ENCODE peak calls at places on chromosomes 2 and 18, in five cellular contexts. Y is HCT116, X is upper lobe of left lung, K is prostate gland, T is K562. S is an unnamed sample.

GRCh38 chr18:48961547-48961946 is 10.8 kb upstream of the SMAD7 start:
- DNase-seq in Y (no peak), X (no peak), K (no peak), T (no peak), S (no peak)

GRCh38 chr2:129766594-129766993 is 212.9 kb upstream of the RAB6C start:
- DNase-seq in Y (no peak), X (no peak), K (no peak), T (no peak), S (no peak)

GRCh38 chr2:128488429-128488828 is 169.8 kb upstream of the HS6ST1 start:
- DNase-seq in Y (no peak), X (no peak), K (no peak), T (no peak), S (no peak)

GRCh38 chr2:2000018-2000733 is 255.9 kb upstream of the PXDN start:
- DNase-seq in Y (no peak), X (no peak), K (no peak), T (no peak), S (no peak)

GRCh38 chr2:85258194-85258605 is 69.6 kb downstream of the TGOLN2 start:
- DNase-seq in Y (no peak), X (no peak), K (no peak), T (no peak), S (no peak)

GRCh38 chr18:12411456-12411855 is 3.7 kb downstream of the PRELID3A start:
- DNase-seq in Y (no peak), X (no peak), K (no peak), T (no peak), S (no peak)

GRCh38 chr2:231541605-231542509 is 11.6 kb upstream of the NMUR1 start:
- DNase-seq in Y (no peak), X (no peak), K (no peak), T (no peak), S (no peak)

GRCh38 chr2:100632021-100632420 is 69.2 kb downstream of the PDCL3 start:
- DNase-seq in Y (no peak), X (no peak), K (no peak), T (no peak), S (no peak)

GRCh38 chr2:63056309-63057065 is 5.9 kb downstream of the OTX1 start:
- DNase-seq in Y (no peak), X (peak), K (no peak), T (no peak), S (no peak)

GRCh38 chr2:75523313-75524275 is 37.1 kb downstream of the EVA1A start:
- DNase-seq in Y (peak), X (no peak), K (no peak), T (no peak), S (no peak)

GRCh38 chr18:80253871-80254492 is 6.7 kb upstream of the PARD6G start:
- DNase-seq in Y (peak), X (peak), K (no peak), T (peak), S (no peak)

GRCh38 chr2:37688771-37689468 is 17.5 kb upstream of the CDC42EP3 start:
- DNase-seq in Y (no peak), X (no peak), K (peak), T (no peak), S (no peak)
- TF ChIP-seq POLR2AphosphoS5 in Y (no peak), X (no peak), K (peak), T (no peak), S (no peak)

GRCh38 chr2:121199281-121200010 is 85.6 kb downstream of the TFCP2L1 start:
- DNase-seq in Y (no peak), X (no peak), K (no peak), T (no peak), S (no peak)

GRCh38 chr2:121196132-121196848 is 88.7 kb downstream of the TFCP2L1 start:
- DNase-seq in Y (no peak), X (no peak), K (peak), T (no peak), S (no peak)

GRCh38 chr2:121196849-121197155 is 88.2 kb downstream of the TFCP2L1 start:
- DNase-seq in Y (no peak), X (no peak), K (no peak), T (no peak), S (no peak)

GRCh38 chr2:121200011-121200347 is 85.0 kb downstream of the TFCP2L1 start:
- DNase-seq in Y (no peak), X (no peak), K (no peak), T (no peak), S (no peak)

DNA sequence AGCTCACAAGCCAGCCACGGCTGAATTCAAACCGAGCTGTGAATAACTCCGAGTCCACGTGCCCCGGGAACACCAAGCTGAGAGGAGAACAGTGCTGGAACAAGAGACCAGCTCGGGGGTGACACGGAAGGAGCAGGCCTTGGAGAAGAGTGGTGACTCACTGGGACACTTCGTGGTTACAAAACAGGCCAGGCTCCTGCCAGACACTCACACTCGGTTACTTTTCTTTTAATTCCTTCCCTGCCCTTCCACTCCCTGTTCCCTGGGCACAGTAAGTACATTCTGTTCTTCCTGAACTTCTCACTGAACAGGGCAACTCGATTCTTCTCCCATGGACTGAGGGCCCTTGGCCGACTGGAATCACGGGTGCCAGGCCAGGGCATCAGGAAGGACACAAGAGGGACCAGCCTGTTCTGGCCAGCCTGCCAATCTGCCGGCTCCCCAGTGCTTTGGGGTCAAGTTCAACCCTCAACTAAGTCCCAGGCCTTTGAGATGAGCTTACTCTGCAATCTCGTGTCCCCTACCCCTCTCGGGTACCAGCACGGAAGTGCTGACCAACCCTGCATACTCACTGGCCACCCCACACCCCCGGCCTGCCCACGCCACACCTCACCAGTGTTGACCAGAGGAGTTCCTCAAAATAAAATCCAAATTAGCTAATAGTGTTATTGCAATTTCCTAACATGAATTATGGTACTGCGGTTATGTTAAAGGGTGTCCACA is 87.5 kb downstream of the TFCP2L1 start:
- DNase-seq in Y (no peak), X (peak), K (peak), T (no peak), S (no peak)
- TF ChIP-seq POLR2AphosphoS5 in Y (no peak), X (peak), K (peak), T (no peak), S (no peak)

DNA sequence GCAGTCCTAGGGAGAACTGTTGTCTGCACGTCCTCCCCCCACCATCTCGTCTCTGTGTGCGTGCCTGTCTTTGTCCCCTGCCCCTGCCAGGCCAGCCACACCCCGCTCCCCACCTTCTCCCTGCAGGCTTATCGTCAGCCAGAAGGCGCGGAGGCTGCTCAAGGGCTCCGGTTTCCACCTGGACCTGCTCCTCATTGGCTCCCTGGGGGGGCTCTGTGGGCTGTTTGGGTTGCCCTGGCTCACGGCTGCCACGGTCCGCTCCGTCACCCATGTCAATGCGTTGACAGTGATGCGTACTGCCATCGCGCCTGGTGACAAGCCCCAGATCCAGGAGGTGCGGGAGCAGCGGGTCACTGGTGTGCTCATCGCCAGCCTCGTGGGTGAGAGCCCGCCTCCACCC is 11.9 kb downstream of the SLC4A3 start:
- DNase-seq in Y (no peak), X (peak), K (no peak), T (peak), S (no peak)
- TF ChIP-seq POLR2AphosphoS5 in Y (no peak), X (no peak), K (no peak), T (no peak), S (no peak)

DNA sequence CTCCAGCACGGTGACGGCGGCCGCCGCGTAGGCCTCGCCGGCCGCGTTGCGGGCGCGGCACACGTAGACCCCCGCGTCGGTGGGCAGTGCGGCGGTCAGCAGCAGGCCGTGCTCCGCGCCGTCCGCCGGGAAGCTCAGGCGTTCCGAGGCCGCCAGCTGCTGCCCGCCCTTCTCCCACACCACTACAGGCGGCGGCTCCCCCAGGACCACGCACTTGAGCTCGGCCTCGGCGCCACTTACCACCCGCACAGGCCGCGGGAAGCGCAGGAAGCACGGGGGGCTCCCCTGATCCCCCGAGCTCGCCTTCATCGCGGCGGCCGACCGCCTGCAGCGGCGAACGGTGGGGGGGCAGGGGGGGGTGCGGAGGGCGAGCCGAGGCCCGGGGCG is 422 bp downstream of the OBSL1 start:
- DNase-seq in Y (no peak), X (peak), K (no peak), T (no peak), S (no peak)
- TF ChIP-seq POLR2AphosphoS5 in Y (no peak), X (no peak), K (no peak), T (no peak), S (no peak)

DNA sequence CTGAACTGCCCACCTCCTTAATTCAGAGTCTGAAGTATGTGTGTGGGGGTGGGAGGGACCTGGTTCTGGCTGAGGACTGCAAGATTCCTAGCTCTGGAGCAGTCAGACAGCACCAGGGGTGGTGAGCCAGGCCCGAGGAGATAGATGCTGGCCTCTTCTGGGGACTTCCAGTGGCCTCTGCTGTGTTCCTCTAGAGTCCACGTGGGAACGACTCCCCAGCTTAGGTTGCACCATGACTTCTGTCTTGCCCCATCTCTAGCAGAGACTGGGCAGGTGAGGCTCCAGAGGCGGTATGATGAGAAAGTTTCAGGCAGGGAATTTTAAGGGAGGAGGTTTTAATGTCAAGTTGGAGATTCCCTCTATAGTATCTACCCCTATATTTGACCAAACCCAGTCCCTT is 22.0 kb upstream of the RESP18 start:
- DNase-seq in Y (no peak), X (no peak), K (no peak), T (no peak), S (no peak)
- TF ChIP-seq POLR2AphosphoS5 in Y (no peak), X (no peak), K (no peak), T (no peak), S (no peak)

GRCh38 chr2:109322646-109323045 is 193.6 kb downstream of the SH3RF3 start:
- DNase-seq in Y (no peak), X (no peak), K (no peak), T (no peak), S (no peak)

GRCh38 chr2:109322111-109322510 is 193.1 kb downstream of the SH3RF3 start:
- DNase-seq in Y (no peak), X (no peak), K (peak), T (no peak), S (no peak)

GRCh38 chr2:109320195-109320935 is 191.4 kb downstream of the SH3RF3 start:
- DNase-seq in Y (no peak), X (no peak), K (no peak), T (no peak), S (no peak)

GRCh38 chr2:109318949-109319342 is 189.9 kb downstream of the SH3RF3 start:
- DNase-seq in Y (no peak), X (no peak), K (no peak), T (no peak), S (no peak)

DNA sequence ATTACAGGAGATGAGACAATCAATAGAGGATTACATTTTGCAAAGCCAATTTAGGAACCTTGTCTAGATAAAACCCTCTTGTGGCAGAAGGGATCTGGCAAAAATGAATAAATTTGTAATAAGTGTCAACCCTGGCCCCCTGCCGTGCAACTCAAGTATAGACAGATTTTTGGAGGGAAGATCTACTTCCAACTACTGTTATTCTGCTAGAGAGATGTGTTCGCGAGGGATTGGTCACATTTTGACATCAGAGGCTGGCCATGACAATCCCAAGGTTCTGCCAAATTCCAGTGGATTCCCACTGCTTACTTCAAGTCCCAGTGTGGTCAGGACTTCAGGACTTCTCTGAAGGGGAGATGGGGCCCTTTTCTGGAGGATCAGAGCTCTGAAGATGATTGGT is 192.6 kb downstream of the SH3RF3 start:
- DNase-seq in Y (no peak), X (no peak), K (no peak), T (no peak), S (no peak)
- TF ChIP-seq POLR2AphosphoS5 in Y (no peak), X (no peak), K (no peak), T (no peak), S (no peak)

GRCh38 chr2:105369777-105370690 is 28.8 kb downstream of the FHL2 start:
- DNase-seq in Y (peak), X (peak), K (peak), T (peak), S (peak)

GRCh38 chr2:105373895-105374401 is 24.9 kb downstream of the FHL2 start:
- DNase-seq in Y (no peak), X (peak), K (no peak), T (no peak), S (peak)

GRCh38 chr2:105371156-105371555 is 27.7 kb downstream of the FHL2 start:
- DNase-seq in Y (no peak), X (no peak), K (no peak), T (no peak), S (no peak)

GRCh38 chr2:105373344-105373781 is 25.5 kb downstream of the FHL2 start:
- DNase-seq in Y (no peak), X (no peak), K (peak), T (no peak), S (no peak)

DNA sequence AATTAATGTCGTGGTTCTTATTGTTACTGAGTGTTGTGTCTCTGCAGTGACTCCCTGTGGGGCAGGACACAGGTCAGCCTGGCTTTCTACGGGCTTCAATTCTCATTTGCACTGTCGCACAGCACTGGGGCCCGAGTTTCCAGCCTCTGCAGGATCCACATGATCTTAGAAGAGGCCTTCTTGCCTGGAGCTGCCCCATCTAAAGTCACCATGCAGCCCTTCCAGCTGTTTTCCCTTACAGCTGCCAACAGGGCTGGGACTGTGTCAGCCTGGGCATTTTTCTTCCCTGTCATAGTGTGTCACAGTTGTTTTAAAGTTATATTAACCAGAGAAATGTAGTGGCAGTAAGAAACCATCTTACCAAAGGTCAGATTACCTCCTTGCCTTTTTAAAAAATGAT is 27.0 kb downstream of the FHL2 start:
- DNase-seq in Y (no peak), X (no peak), K (no peak), T (no peak), S (no peak)
- TF ChIP-seq POLR2AphosphoS5 in Y (no peak), X (no peak), K (no peak), T (no peak), S (no peak)

GRCh38 chr2:43224571-43225092 is 1.8 kb downstream of the ZFP36L2 start:
- DNase-seq in Y (no peak), X (peak), K (no peak), T (no peak), S (no peak)
- TF ChIP-seq POLR2AphosphoS5 in Y (no peak), X (no peak), K (no peak), T (no peak), S (no peak)

DNA sequence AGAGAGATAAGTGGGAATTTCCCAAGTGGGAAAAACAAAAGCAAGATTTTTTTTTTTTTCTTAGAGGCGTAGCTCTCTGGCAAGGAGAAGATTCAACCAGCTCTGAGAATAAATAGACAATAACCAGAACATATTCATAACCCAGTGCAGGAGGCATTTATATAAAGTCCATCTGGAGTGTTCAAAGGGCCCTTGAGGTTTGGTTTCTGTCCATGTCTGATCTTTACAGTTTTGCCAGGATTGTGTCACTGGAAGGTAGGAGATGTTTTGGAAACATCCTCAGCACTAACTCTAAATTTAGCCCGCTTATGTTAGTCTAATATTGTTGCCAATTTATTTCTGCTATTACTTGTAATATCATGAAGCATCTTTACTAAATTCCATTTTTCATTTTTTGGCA is 22.3 kb upstream of the REV1 start:
- DNase-seq in Y (no peak), X (no peak), K (no peak), T (no peak), S (no peak)
- TF ChIP-seq POLR2AphosphoS5 in Y (no peak), X (no peak), K (peak), T (no peak), S (no peak)

S was measured in GM12891.